ENCODE peak calls at places on chromosomes 2 and 18, in five cellular contexts. V is K562, U is HepG2, T is SK-N-SH, G is GM12878. Y is an unnamed sample.

GRCh38 chr2:158598856-158599517 is 142.2 kb downstream of the PKP4 start:
- DNase-seq in V (no peak), U (no peak), T (peak), G (no peak), Y (no peak)

GRCh38 chr2:74569686-74570085 is 15.2 kb downstream of the DOK1 start:
- DNase-seq in V (no peak), U (no peak), T (no peak), G (no peak), Y (no peak)

GRCh38 chr18:71114550-71115210 is 825.8 kb downstream of the SOCS6 start:
- DNase-seq in V (no peak), U (no peak), T (no peak), G (no peak), Y (no peak)

GRCh38 chr2:191023235-191023679 is 9.3 kb upstream of the STAT1 start:
- DNase-seq in V (peak), U (no peak), T (no peak), G (no peak), Y (no peak)

GRCh38 chr2:200288670-200289429 is 17.6 kb upstream of the SPATS2L start:
- DNase-seq in V (no peak), U (no peak), T (no peak), G (no peak), Y (no peak)

GRCh38 chr2:226760412-226761194 is 39.0 kb downstream of the IRS1 start:
- DNase-seq in V (no peak), U (peak), T (no peak), G (no peak), Y (peak)

GRCh38 chr2:74843371-74844298 is 9.7 kb downstream of the HK2 start:
- DNase-seq in V (no peak), U (peak), T (no peak), G (peak), Y (no peak)

GRCh38 chr2:95058989-95059601 is 33.6 kb downstream of the MAL start:
- DNase-seq in V (no peak), U (no peak), T (no peak), G (no peak), Y (no peak)

GRCh38 chr18:10530852-10531251 is 5.0 kb downstream of the NAPG start:
- DNase-seq in V (peak), U (no peak), T (no peak), G (no peak), Y (no peak)

GRCh38 chr2:127389778-127390435 is 2.1 kb upstream of the MAP3K2 start:
- DNase-seq in V (no peak), U (no peak), T (no peak), G (no peak), Y (no peak)

GRCh38 chr2:206063635-206064034 is 22.3 kb downstream of the INO80D start:
- DNase-seq in V (no peak), U (no peak), T (no peak), G (no peak), Y (no peak)

GRCh38 chr2:120611016-120611415 is 124.7 kb upstream of the GLI2 start:
- DNase-seq in V (no peak), U (no peak), T (no peak), G (no peak), Y (no peak)

GRCh38 chr2:120607996-120608395 is 127.7 kb upstream of the GLI2 start:
- DNase-seq in V (no peak), U (no peak), T (no peak), G (no peak), Y (no peak)

GRCh38 chr2:120607506-120607905 is 128.2 kb upstream of the GLI2 start:
- DNase-seq in V (no peak), U (no peak), T (no peak), G (no peak), Y (no peak)

GRCh38 chr2:120611961-120612360 is 123.7 kb upstream of the GLI2 start:
- DNase-seq in V (no peak), U (no peak), T (no peak), G (no peak), Y (no peak)

DNA sequence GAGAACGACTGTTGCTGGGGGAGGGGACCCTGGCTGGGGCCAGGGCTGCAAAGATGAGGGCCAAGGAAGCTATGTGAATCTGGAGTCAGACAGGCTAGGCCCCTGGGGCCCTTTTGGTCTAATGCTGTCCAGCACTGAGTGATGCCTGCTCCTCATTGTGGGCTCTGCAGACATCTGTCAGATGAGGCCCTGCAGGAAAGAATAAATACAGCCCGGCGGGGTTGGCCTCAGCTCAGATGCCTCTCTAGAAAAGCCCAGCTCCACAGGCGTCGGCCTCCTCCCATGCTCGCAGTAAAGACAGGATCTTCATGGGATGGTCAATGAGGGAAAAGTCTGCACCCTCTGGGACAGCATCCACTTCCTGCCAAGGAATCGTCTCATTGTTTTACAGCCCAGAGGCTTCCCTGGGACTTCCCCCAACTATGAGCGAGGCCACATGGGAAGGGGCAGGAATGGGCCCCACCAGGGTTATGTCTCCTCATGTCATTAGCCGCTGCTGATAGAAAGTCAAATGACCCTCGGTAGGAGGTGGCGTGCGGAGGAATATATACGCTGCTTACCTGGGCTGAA is 125.8 kb upstream of the GLI2 start:
- DNase-seq in V (no peak), U (no peak), T (no peak), G (no peak), Y (no peak)
- TF ChIP-seq ZBTB33 in V (no peak), U (no peak), T (no peak), G (no peak), Y (no peak)

DNA sequence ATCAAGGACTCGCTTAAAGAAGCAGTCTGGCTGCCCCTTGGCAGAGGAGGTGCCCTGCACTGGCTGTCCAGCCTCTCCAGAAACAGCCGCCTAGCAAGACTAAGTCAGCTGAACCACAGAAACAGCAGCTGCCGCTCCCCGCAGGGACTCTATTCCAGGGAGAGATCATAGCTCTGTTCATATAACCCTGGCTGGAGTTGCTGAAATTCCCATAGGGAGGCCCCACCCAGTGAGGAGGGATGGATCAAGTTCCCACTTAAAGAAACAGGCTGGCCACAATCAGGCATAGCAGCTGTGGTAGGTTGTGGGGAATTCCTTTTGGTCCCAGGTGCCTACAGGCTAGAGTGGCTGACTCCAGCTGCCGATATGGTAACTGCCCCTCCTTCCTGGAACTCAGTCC is 74.2 kb upstream of the MC4R start:
- DNase-seq in V (no peak), U (no peak), T (no peak), G (no peak), Y (no peak)
- TF ChIP-seq ZBTB33 in V (no peak), U (no peak), T (no peak), G (no peak), Y (no peak)

DNA sequence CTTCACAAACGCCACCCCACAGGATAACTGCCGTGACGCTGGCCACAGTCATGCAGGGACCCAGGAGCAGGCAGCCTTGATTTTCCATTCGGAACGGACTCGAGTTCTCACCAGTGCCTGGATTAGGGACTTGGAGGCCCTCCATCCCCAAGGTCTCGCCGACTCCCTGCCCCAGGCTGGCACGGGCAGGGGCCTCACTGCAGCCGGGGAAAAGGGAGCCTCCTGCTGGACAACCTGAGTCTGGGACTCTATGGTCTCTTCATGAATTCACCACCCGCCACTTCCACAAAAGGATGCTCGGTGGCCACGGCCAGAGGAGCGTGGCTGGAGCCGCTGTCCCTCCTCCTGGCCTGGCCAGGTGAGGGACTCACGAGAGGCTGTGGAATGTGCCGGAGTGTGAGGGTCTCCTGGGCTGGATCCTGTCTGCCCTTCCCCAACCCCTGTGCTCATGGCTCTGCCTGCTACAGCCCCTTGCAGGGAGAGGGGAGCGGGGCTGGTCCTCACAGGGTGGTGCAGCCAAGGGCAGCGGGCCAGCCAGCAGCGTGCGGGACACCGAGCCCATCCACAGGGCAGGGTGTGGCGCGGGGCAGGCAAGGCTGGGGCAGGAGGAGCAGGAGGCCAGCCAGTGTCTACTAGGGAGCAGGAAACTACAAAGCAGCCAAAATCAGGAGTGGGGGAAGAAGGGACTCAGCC is 42.3 kb downstream of the AQP12A start:
- DNase-seq in V (no peak), U (no peak), T (no peak), G (no peak), Y (no peak)
- TF ChIP-seq ZBTB33 in V (no peak), U (no peak), T (no peak), G (no peak), Y (no peak)

GRCh38 chr2:183665403-183665802 is 541.2 kb downstream of the NUP35 start:
- DNase-seq in V (no peak), U (no peak), T (no peak), G (no peak), Y (no peak)

GRCh38 chr2:183671233-183671632 is 547.0 kb downstream of the NUP35 start:
- DNase-seq in V (no peak), U (no peak), T (no peak), G (no peak), Y (no peak)

GRCh38 chr2:183665976-183666375 is 541.7 kb downstream of the NUP35 start:
- DNase-seq in V (no peak), U (no peak), T (no peak), G (no peak), Y (no peak)
- TF ChIP-seq ZBTB33 in V (no peak), U (no peak), T (no peak), G (no peak), Y (no peak)

Y was measured in HCT116.